ENCODE peak calls at places on chromosome 18, in six cellular contexts. One of them, this sample, is unnamed.

GRCh38 chr18:62832282-62832681 is 116.9 kb downstream of the PHLPP1 start:
- DNase-seq in GM19239: no peak
- DNase-seq in HuH-7: no peak
- DNase-seq in effector memory CD8-positive, alpha-beta T cell: no peak
- DNase-seq in activated CD4-positive, alpha-beta memory T cell treated with anti-CD3 and anti-CD28 coated beads for 36 hours: no peak
- DNase-seq in foreskin keratinocyte: no peak
- DNase-seq in this sample: no peak

GRCh38 chr18:68439672-68440071 is 275.2 kb downstream of the TMX3 start:
- DNase-seq in activated CD4-positive, alpha-beta memory T cell treated with anti-CD3 and anti-CD28 coated beads for 36 hours: no peak
- DNase-seq in HuH-7: no peak
- DNase-seq in foreskin keratinocyte: no peak
- DNase-seq in effector memory CD8-positive, alpha-beta T cell: no peak
- DNase-seq in GM19239: no peak
- DNase-seq in this sample: no peak

GRCh38 chr18:24567199-24567598 is 106.8 kb downstream of the HRH4 start:
- DNase-seq in foreskin keratinocyte: peak
- DNase-seq in effector memory CD8-positive, alpha-beta T cell: no peak
- DNase-seq in GM19239: no peak
- DNase-seq in activated CD4-positive, alpha-beta memory T cell treated with anti-CD3 and anti-CD28 coated beads for 36 hours: no peak
- DNase-seq in HuH-7: no peak
- DNase-seq in this sample: peak

GRCh38 chr18:46264255-46264654 is 160.1 kb downstream of the HAUS1 start:
- DNase-seq in effector memory CD8-positive, alpha-beta T cell: no peak
- DNase-seq in HuH-7: no peak
- DNase-seq in foreskin keratinocyte: no peak
- DNase-seq in activated CD4-positive, alpha-beta memory T cell treated with anti-CD3 and anti-CD28 coated beads for 36 hours: no peak
- DNase-seq in GM19239: no peak
- DNase-seq in this sample: peak

GRCh38 chr18:12686100-12686499 is 16.4 kb downstream of the CEP76 start:
- DNase-seq in HuH-7: no peak
- DNase-seq in foreskin keratinocyte: no peak
- DNase-seq in GM19239: no peak
- DNase-seq in effector memory CD8-positive, alpha-beta T cell: no peak
- DNase-seq in activated CD4-positive, alpha-beta memory T cell treated with anti-CD3 and anti-CD28 coated beads for 36 hours: no peak
- DNase-seq in this sample: no peak

GRCh38 chr18:70423988-70424387 is 135.1 kb downstream of the SOCS6 start:
- DNase-seq in GM19239: no peak
- DNase-seq in activated CD4-positive, alpha-beta memory T cell treated with anti-CD3 and anti-CD28 coated beads for 36 hours: no peak
- DNase-seq in foreskin keratinocyte: peak
- DNase-seq in effector memory CD8-positive, alpha-beta T cell: no peak
- DNase-seq in HuH-7: no peak
- DNase-seq in this sample: peak

GRCh38 chr18:11728247-11728646 is 39.2 kb downstream of the GNAL start:
- DNase-seq in effector memory CD8-positive, alpha-beta T cell: no peak
- DNase-seq in HuH-7: peak
- DNase-seq in GM19239: no peak
- DNase-seq in activated CD4-positive, alpha-beta memory T cell treated with anti-CD3 and anti-CD28 coated beads for 36 hours: no peak
- DNase-seq in foreskin keratinocyte: no peak
- DNase-seq in this sample: peak

GRCh38 chr18:47422524-47422923 is 171.1 kb upstream of the SKOR2 start:
- DNase-seq in effector memory CD8-positive, alpha-beta T cell: no peak
- DNase-seq in activated CD4-positive, alpha-beta memory T cell treated with anti-CD3 and anti-CD28 coated beads for 36 hours: no peak
- DNase-seq in foreskin keratinocyte: no peak
- DNase-seq in GM19239: no peak
- DNase-seq in HuH-7: no peak
- DNase-seq in this sample: no peak

GRCh38 chr18:34637094-34637801 is 72.8 kb upstream of the DTNA start:
- DNase-seq in effector memory CD8-positive, alpha-beta T cell: no peak
- DNase-seq in GM19239: no peak
- DNase-seq in foreskin keratinocyte: no peak
- DNase-seq in HuH-7: no peak
- DNase-seq in activated CD4-positive, alpha-beta memory T cell treated with anti-CD3 and anti-CD28 coated beads for 36 hours: no peak
- DNase-seq in this sample: no peak

GRCh38 chr18:68436485-68436884 is 278.4 kb downstream of the TMX3 start:
- DNase-seq in GM19239: no peak
- DNase-seq in foreskin keratinocyte: no peak
- DNase-seq in effector memory CD8-positive, alpha-beta T cell: no peak
- DNase-seq in activated CD4-positive, alpha-beta memory T cell treated with anti-CD3 and anti-CD28 coated beads for 36 hours: no peak
- DNase-seq in HuH-7: no peak
- DNase-seq in this sample: peak

GRCh38 chr18:56748698-56749268 is 97.6 kb downstream of the WDR7 start:
- DNase-seq in effector memory CD8-positive, alpha-beta T cell: no peak
- DNase-seq in GM19239: no peak
- DNase-seq in activated CD4-positive, alpha-beta memory T cell treated with anti-CD3 and anti-CD28 coated beads for 36 hours: no peak
- DNase-seq in foreskin keratinocyte: no peak
- DNase-seq in HuH-7: peak
- DNase-seq in this sample: peak

GRCh38 chr18:29248856-29249255 is 1071.9 kb upstream of the CDH2 start:
- DNase-seq in effector memory CD8-positive, alpha-beta T cell: no peak
- DNase-seq in GM19239: no peak
- DNase-seq in activated CD4-positive, alpha-beta memory T cell treated with anti-CD3 and anti-CD28 coated beads for 36 hours: no peak
- DNase-seq in HuH-7: no peak
- DNase-seq in foreskin keratinocyte: no peak
- DNase-seq in this sample: no peak

GRCh38 chr18:64618390-64618789 is 469.5 kb upstream of the LINC00305 start:
- DNase-seq in GM19239: no peak
- DNase-seq in effector memory CD8-positive, alpha-beta T cell: no peak
- DNase-seq in HuH-7: no peak
- DNase-seq in foreskin keratinocyte: no peak
- DNase-seq in activated CD4-positive, alpha-beta memory T cell treated with anti-CD3 and anti-CD28 coated beads for 36 hours: no peak
- DNase-seq in this sample: no peak